ENCODE peak calls at places on chromosomes 1 and 21, in nine cellular contexts. One of them, this sample, is unnamed.

GRCh38 chr1:19484338-19484792 is 974 bp downstream of the CAPZB start:
- DNase-seq in germinal center: no peak
- DNase-seq in ELR: peak
- DNase-seq in D341Med: peak
- DNase-seq in HuH-7.5: no peak
- DNase-seq in coronary artery: no peak
- DNase-seq in CD4-positive, alpha-beta memory T cell: no peak
- DNase-seq in cardiac fibroblast: no peak
- DNase-seq in NCI-H460: no peak
- DNase-seq in this sample: no peak

GRCh38 chr1:198018529-198018928 is 101.4 kb downstream of the LHX9 start:
- DNase-seq in germinal center: no peak
- DNase-seq in D341Med: no peak
- DNase-seq in CD4-positive, alpha-beta memory T cell: no peak
- DNase-seq in coronary artery: no peak
- DNase-seq in HuH-7.5: no peak
- DNase-seq in ELR: peak
- DNase-seq in cardiac fibroblast: peak
- DNase-seq in NCI-H460: peak
- DNase-seq in this sample: no peak

GRCh38 chr1:11481019-11481418 is 2.1 kb downstream of the DISP3 start:
- DNase-seq in D341Med: no peak
- DNase-seq in germinal center: no peak
- DNase-seq in ELR: no peak
- DNase-seq in cardiac fibroblast: no peak
- DNase-seq in NCI-H460: no peak
- DNase-seq in CD4-positive, alpha-beta memory T cell: no peak
- DNase-seq in coronary artery: no peak
- DNase-seq in HuH-7.5: no peak
- DNase-seq in this sample: no peak

GRCh38 chr1:205247130-205247921 is 19.6 kb downstream of the TMCC2 start:
- DNase-seq in HuH-7.5: no peak
- DNase-seq in NCI-H460: no peak
- DNase-seq in CD4-positive, alpha-beta memory T cell: no peak
- DNase-seq in ELR: no peak
- DNase-seq in coronary artery: no peak
- DNase-seq in D341Med: peak
- DNase-seq in cardiac fibroblast: no peak
- DNase-seq in germinal center: no peak
- DNase-seq in this sample: peak

GRCh38 chr1:32876341-32877210 is 5.9 kb upstream of the FNDC5 start:
- DNase-seq in germinal center: peak
- DNase-seq in cardiac fibroblast: peak
- DNase-seq in NCI-H460: peak
- DNase-seq in HuH-7.5: peak
- DNase-seq in D341Med: peak
- DNase-seq in coronary artery: no peak
- DNase-seq in CD4-positive, alpha-beta memory T cell: peak
- DNase-seq in ELR: peak
- DNase-seq in this sample: peak

GRCh38 chr21:26769613-26770188 is 75.5 kb downstream of the ADAMTS1 start:
- DNase-seq in D341Med: no peak
- DNase-seq in HuH-7.5: no peak
- DNase-seq in ELR: peak
- DNase-seq in NCI-H460: peak
- DNase-seq in germinal center: no peak
- DNase-seq in CD4-positive, alpha-beta memory T cell: no peak
- DNase-seq in coronary artery: no peak
- DNase-seq in cardiac fibroblast: peak
- DNase-seq in this sample: peak

GRCh38 chr1:160862151-160863061 is at the start of gene CD244:
- DNase-seq in germinal center: no peak
- DNase-seq in coronary artery: no peak
- DNase-seq in cardiac fibroblast: no peak
- DNase-seq in D341Med: no peak
- DNase-seq in ELR: peak
- DNase-seq in CD4-positive, alpha-beta memory T cell: peak
- DNase-seq in HuH-7.5: no peak
- DNase-seq in NCI-H460: no peak
- DNase-seq in this sample: peak

GRCh38 chr1:240492832-240493440 is 119.0 kb downstream of the GREM2 start:
- DNase-seq in NCI-H460: peak
- DNase-seq in ELR: no peak
- DNase-seq in CD4-positive, alpha-beta memory T cell: no peak
- DNase-seq in coronary artery: no peak
- DNase-seq in D341Med: peak
- DNase-seq in HuH-7.5: no peak
- DNase-seq in germinal center: no peak
- DNase-seq in cardiac fibroblast: peak
- DNase-seq in this sample: no peak

GRCh38 chr1:191572479-191572878 is 585.8 kb upstream of the RGS18 start:
- DNase-seq in D341Med: no peak
- DNase-seq in HuH-7.5: no peak
- DNase-seq in germinal center: no peak
- DNase-seq in coronary artery: no peak
- DNase-seq in CD4-positive, alpha-beta memory T cell: no peak
- DNase-seq in ELR: no peak
- DNase-seq in NCI-H460: no peak
- DNase-seq in cardiac fibroblast: no peak
- DNase-seq in this sample: no peak

GRCh38 chr1:26067432-26067911 is at the start of gene TRIM63:
- DNase-seq in germinal center: no peak
- DNase-seq in coronary artery: no peak
- DNase-seq in D341Med: no peak
- DNase-seq in NCI-H460: no peak
- DNase-seq in CD4-positive, alpha-beta memory T cell: no peak
- DNase-seq in HuH-7.5: no peak
- DNase-seq in ELR: peak
- DNase-seq in cardiac fibroblast: no peak
- DNase-seq in this sample: no peak

GRCh38 chr1:179589524-179589923 is 2.1 kb upstream of the TDRD5 start:
- DNase-seq in germinal center: no peak
- DNase-seq in NCI-H460: no peak
- DNase-seq in ELR: no peak
- DNase-seq in D341Med: no peak
- DNase-seq in cardiac fibroblast: no peak
- DNase-seq in HuH-7.5: no peak
- DNase-seq in CD4-positive, alpha-beta memory T cell: no peak
- DNase-seq in coronary artery: no peak
- DNase-seq in this sample: no peak

This sample was measured in Ammon's horn.